ENCODE peak calls at places on chromosomes 12 and 14, in five cellular contexts. F is HepG2, X is NT2/D1, P is H1, S is GM12878. T is an unnamed sample.

GRCh38 chr12:38477341-38478090 is 160.9 kb downstream of the ALG10B start:
- DNase-seq in F (no peak), X (no peak), P (no peak), S (no peak), T (no peak)

GRCh38 chr14:105767315-105767714 is 240.9 kb downstream of the TMEM121 start:
- DNase-seq in F (no peak), X (no peak), P (no peak), S (no peak), T (no peak)

GRCh38 chr12:129185855-129186254 is 332.6 kb downstream of the GLT1D1 start:
- DNase-seq in F (no peak), X (no peak), P (no peak), S (no peak), T (no peak)

GRCh38 chr12:123897221-123897620 is 75.4 kb downstream of the CCDC92 start:
- DNase-seq in F (no peak), X (no peak), P (no peak), S (no peak), T (no peak)

GRCh38 chr14:61319086-61319485 is 2.3 kb upstream of the PRKCH start:
- DNase-seq in F (no peak), X (no peak), P (no peak), S (no peak), T (no peak)

GRCh38 chr14:99744199-99744872 is 48.9 kb upstream of the EML1 start:
- DNase-seq in F (no peak), X (peak; percentile 30), P (no peak), S (no peak), T (no peak)

GRCh38 chr14:95759952-95760351 is 46.0 kb upstream of the TCL1A start:
- DNase-seq in F (no peak), X (no peak), P (no peak), S (no peak), T (no peak)

GRCh38 chr12:111826316-111826715 is 15.7 kb upstream of the MAPKAPK5 start:
- DNase-seq in F (no peak), X (no peak), P (no peak), S (no peak), T (no peak)

GRCh38 chr14:72543325-72543724 is 350.6 kb downstream of the DPF3 start:
- DNase-seq in F (no peak), X (no peak), P (no peak), S (no peak), T (no peak)

GRCh38 chr12:27571463-27571862 is 47.5 kb downstream of the PPFIBP1 start:
- DNase-seq in F (no peak), X (no peak), P (no peak), S (no peak), T (no peak)
- TF ChIP-seq SUZ12 in F (no peak), X (no peak), P (no peak), S (no peak), T (no peak)

GRCh38 chr12:109999983-110000505 is 814 bp downstream of the ANKRD13A start:
- DNase-seq in F (no peak), X (no peak), P (no peak), S (no peak), T (no peak)
- TF ChIP-seq SUZ12 in F (no peak), X (peak; percentile 37), P (peak; percentile 29), S (no peak), T (no peak)

GRCh38 chr14:67533754-67534085 is 630 bp downstream of the PLEKHH1 start:
- DNase-seq in F (no peak), X (no peak), P (no peak), S (no peak), T (peak; percentile 31)

GRCh38 chr14:67536087-67536486 is 3.0 kb downstream of the PLEKHH1 start:
- DNase-seq in F (no peak), X (no peak), P (no peak), S (no peak), T (no peak)

GRCh38 chr14:67532606-67532997 is 488 bp upstream of the PLEKHH1 start:
- DNase-seq in F (no peak), X (no peak), P (no peak), S (no peak), T (no peak)

GRCh38 chr14:67529947-67530935 is 2.8 kb upstream of the PLEKHH1 start:
- DNase-seq in F (no peak), X (no peak), P (no peak), S (no peak), T (no peak)

DNA sequence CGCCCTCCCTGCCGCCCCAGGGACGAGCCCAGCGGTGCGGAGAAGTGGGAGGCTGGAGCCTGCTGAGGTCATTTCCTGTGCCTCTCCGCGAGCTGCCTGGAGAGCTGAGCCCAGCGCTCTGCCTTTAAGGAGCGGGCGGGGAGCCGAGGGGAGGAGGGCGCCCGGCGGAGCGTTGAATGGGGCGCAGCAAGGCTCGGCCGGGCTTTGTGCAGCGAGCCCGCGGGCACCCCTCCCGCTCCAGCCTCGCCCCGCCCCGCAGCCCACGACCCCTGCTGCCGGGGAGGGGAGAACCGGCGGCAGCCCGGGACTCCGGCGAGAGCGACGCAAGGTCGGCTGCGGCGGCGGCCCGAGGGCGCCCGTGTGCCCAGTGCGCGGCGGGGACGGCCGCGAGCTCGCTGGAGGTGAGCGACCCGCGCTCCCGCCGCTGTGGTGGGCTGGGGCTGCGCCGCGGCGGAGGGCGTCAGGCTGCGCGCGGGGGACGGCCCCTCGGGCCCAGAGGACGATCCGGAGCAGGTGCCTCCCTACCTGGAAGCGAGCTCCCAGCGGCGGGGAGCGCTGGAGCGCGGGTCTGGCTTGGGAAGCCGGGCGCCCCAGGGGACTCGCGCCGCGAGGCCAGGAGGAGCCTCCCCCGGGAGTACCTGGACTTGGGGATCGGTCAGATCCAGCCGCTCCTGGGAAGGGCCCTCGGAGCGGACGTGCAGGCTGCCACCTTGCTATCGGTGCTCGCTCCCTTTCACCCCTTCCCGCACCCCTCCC is at the start of gene PLEKHH1:
- DNase-seq in F (peak; percentile 49), X (peak; percentile 42), P (peak; percentile 63), S (no peak), T (peak; percentile 81)
- TF ChIP-seq SUZ12 in F (no peak), X (no peak), P (peak; percentile 27), S (peak; percentile 30), T (no peak)

GRCh38 chr12:120240495-120240833 is 25.1 kb downstream of the PXN start:
- DNase-seq in F (no peak), X (no peak), P (no peak), S (no peak), T (no peak)
- TF ChIP-seq SUZ12 in F (no peak), X (no peak), P (no peak), S (no peak), T (no peak)

GRCh38 chr12:80230068-80230467 is 130.7 kb downstream of the OTOGL start:
- DNase-seq in F (no peak), X (peak; percentile 33), P (peak; percentile 9), S (no peak), T (peak; percentile 60)
- TF ChIP-seq SUZ12 in F (no peak), X (no peak), P (no peak), S (no peak), T (no peak)

GRCh38 chr12:67710582-67710981 is 62.0 kb downstream of the DYRK2 start:
- DNase-seq in F (peak; percentile 67), X (no peak), P (no peak), S (peak; percentile 64), T (no peak)
- TF ChIP-seq SUZ12 in F (no peak), X (no peak), P (no peak), S (no peak), T (no peak)

DNA sequence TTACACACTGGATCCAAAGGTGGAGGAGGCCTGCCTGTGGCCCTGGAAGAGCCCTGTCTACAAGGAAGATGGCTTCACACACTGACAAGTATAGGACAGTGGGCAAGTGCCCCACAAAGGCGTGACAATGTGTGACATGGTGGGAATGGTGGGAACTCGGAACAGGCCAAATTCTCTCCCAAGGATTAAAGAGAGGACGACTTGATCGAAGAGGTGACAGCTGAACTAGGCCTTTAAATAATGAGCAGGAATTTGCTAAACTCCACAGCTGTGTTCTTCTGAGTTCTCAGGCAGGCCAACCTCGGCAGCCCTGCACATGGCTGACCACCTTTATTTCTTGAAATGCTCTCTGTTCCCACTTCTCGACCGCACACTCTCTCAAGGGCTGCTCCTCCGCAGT is 23.8 kb downstream of the POMT2 start:
- DNase-seq in F (no peak), X (no peak), P (no peak), S (no peak), T (no peak)
- TF ChIP-seq SUZ12 in F (no peak), X (no peak), P (no peak), S (no peak), T (no peak)

T was measured in HEK293T.